ENCODE peak calls at places on chromosomes 6 and 20, in five cellular contexts. One of them, this sample, is unnamed. For H3K36me3, the result is how much of the 10 kb centered on the place peaks cover.

GRCh38 chr20:33644313-33645071 is 17.6 kb upstream of the C20orf144 start:
- DNase-seq in endodermal cell: peak
- DNase-seq in uterus: no peak
- DNase-seq in left ventricle myocardium inferior: no peak
- DNase-seq in lower lobe of right lung: no peak
- DNase-seq in this sample: no peak

GRCh38 chr6:64683682-64684081 is 1023.3 kb downstream of the EYS start:
- DNase-seq in endodermal cell: peak
- DNase-seq in uterus: no peak
- DNase-seq in left ventricle myocardium inferior: no peak
- DNase-seq in lower lobe of right lung: no peak
- DNase-seq in this sample: peak

GRCh38 chr6:151402228-151402627 is 10.9 kb upstream of the ZBTB2 start:
- DNase-seq in endodermal cell: no peak
- DNase-seq in uterus: no peak
- DNase-seq in left ventricle myocardium inferior: no peak
- DNase-seq in lower lobe of right lung: no peak
- DNase-seq in this sample: no peak

GRCh38 chr20:35263609-35264223 is 14.2 kb downstream of the MMP24OS start:
- DNase-seq in endodermal cell: no peak
- DNase-seq in uterus: no peak
- DNase-seq in left ventricle myocardium inferior: peak
- DNase-seq in lower lobe of right lung: peak
- DNase-seq in this sample: no peak

GRCh38 chr6:49546371-49546770 is 4.1 kb upstream of the C6orf141 start:
- DNase-seq in endodermal cell: no peak
- DNase-seq in uterus: no peak
- DNase-seq in left ventricle myocardium inferior: no peak
- DNase-seq in lower lobe of right lung: no peak
- DNase-seq in this sample: no peak

GRCh38 chr6:1724124-1724523 is 114.4 kb downstream of the FOXC1 start:
- DNase-seq in endodermal cell: peak
- DNase-seq in uterus: no peak
- DNase-seq in left ventricle myocardium inferior: no peak
- DNase-seq in lower lobe of right lung: no peak
- DNase-seq in this sample: no peak

GRCh38 chr20:20079102-20079784 is 26.9 kb downstream of the CFAP61 start:
- DNase-seq in endodermal cell: no peak
- DNase-seq in uterus: no peak
- DNase-seq in left ventricle myocardium inferior: no peak
- DNase-seq in lower lobe of right lung: no peak
- DNase-seq in this sample: no peak

GRCh38 chr6:100078509-100078908 is 84.5 kb upstream of the MCHR2 start:
- DNase-seq in endodermal cell: peak
- DNase-seq in uterus: no peak
- DNase-seq in left ventricle myocardium inferior: no peak
- DNase-seq in lower lobe of right lung: no peak
- DNase-seq in this sample: peak

GRCh38 chr6:105317607-105318533 is 85.0 kb downstream of the PREP start:
- DNase-seq in endodermal cell: peak
- DNase-seq in uterus: no peak
- DNase-seq in left ventricle myocardium inferior: no peak
- DNase-seq in lower lobe of right lung: no peak
- DNase-seq in this sample: no peak

GRCh38 chr6:105881608-105882007 is 204.5 kb upstream of the PRDM1 start:
- DNase-seq in endodermal cell: no peak
- DNase-seq in uterus: no peak
- DNase-seq in left ventricle myocardium inferior: no peak
- DNase-seq in lower lobe of right lung: no peak
- DNase-seq in this sample: no peak

GRCh38 chr20:3172126-3172932 is 1.0 kb downstream of the LZTS3 start:
- DNase-seq in endodermal cell: peak
- DNase-seq in uterus: no peak
- DNase-seq in left ventricle myocardium inferior: no peak
- DNase-seq in lower lobe of right lung: no peak
- DNase-seq in this sample: no peak

GRCh38 chr6:31216208-31216898 is 45.9 kb upstream of the POU5F1 start:
- DNase-seq in endodermal cell: no peak
- DNase-seq in uterus: no peak
- DNase-seq in left ventricle myocardium inferior: no peak
- DNase-seq in lower lobe of right lung: no peak
- DNase-seq in this sample: no peak

GRCh38 chr6:145483191-145483996 is 251.9 kb downstream of the EPM2A start:
- DNase-seq in endodermal cell: no peak
- DNase-seq in uterus: no peak
- DNase-seq in left ventricle myocardium inferior: no peak
- DNase-seq in lower lobe of right lung: no peak
- DNase-seq in this sample: no peak

GRCh38 chr6:44985006-44985405 is 343.1 kb upstream of the RUNX2 start:
- DNase-seq in endodermal cell: no peak
- DNase-seq in uterus: no peak
- DNase-seq in left ventricle myocardium inferior: no peak
- DNase-seq in lower lobe of right lung: no peak
- DNase-seq in this sample: no peak

GRCh38 chr6:140480852-140481251 is 1106.4 kb upstream of the CITED2 start:
- DNase-seq in endodermal cell: no peak
- DNase-seq in uterus: no peak
- DNase-seq in left ventricle myocardium inferior: peak
- DNase-seq in lower lobe of right lung: no peak
- DNase-seq in this sample: no peak

GRCh38 chr20:32356935-32357868 is 929 bp upstream of the ASXL1 start:
- DNase-seq in endodermal cell: no peak
- DNase-seq in uterus: peak
- DNase-seq in left ventricle myocardium inferior: no peak
- DNase-seq in lower lobe of right lung: no peak
- DNase-seq in this sample: peak

GRCh38 chr6:115643762-115644161 is 416.9 kb downstream of the FRK start:
- DNase-seq in endodermal cell: no peak
- DNase-seq in uterus: no peak
- DNase-seq in left ventricle myocardium inferior: no peak
- DNase-seq in lower lobe of right lung: no peak
- DNase-seq in this sample: peak

GRCh38 chr6:106315765-106316375 is 9.7 kb downstream of the ATG5 start:
- DNase-seq in endodermal cell: no peak
- DNase-seq in uterus: no peak
- DNase-seq in left ventricle myocardium inferior: no peak
- DNase-seq in lower lobe of right lung: no peak
- DNase-seq in this sample: no peak

GRCh38 chr6:5623769-5624168 is 362.5 kb downstream of the FARS2 start:
- DNase-seq in endodermal cell: no peak
- DNase-seq in uterus: no peak
- DNase-seq in left ventricle myocardium inferior: no peak
- DNase-seq in lower lobe of right lung: no peak
- DNase-seq in this sample: no peak

GRCh38 chr20:50224553-50225255 is 34.1 kb downstream of the CEBPB start:
- DNase-seq in endodermal cell: peak
- DNase-seq in uterus: peak
- DNase-seq in left ventricle myocardium inferior: peak
- DNase-seq in lower lobe of right lung: peak
- DNase-seq in this sample: peak

GRCh38 chr20:18514127-18514526 is 6.4 kb downstream of the SEC23B start:
- DNase-seq in endodermal cell: no peak
- DNase-seq in uterus: no peak
- DNase-seq in left ventricle myocardium inferior: no peak
- DNase-seq in lower lobe of right lung: no peak
- DNase-seq in this sample: no peak

GRCh38 chr6:11634948-11635347 is 97.4 kb downstream of the TMEM170B start:
- DNase-seq in endodermal cell: no peak
- DNase-seq in uterus: no peak
- DNase-seq in left ventricle myocardium inferior: no peak
- DNase-seq in lower lobe of right lung: no peak
- DNase-seq in this sample: no peak

GRCh38 chr6:2404211-2404929 is 159.0 kb upstream of the GMDS start:
- DNase-seq in endodermal cell: peak
- DNase-seq in uterus: no peak
- DNase-seq in left ventricle myocardium inferior: no peak
- DNase-seq in lower lobe of right lung: no peak
- DNase-seq in this sample: no peak

GRCh38 chr6:148525453-148525852 is 182.8 kb downstream of the SASH1 start:
- DNase-seq in endodermal cell: no peak
- DNase-seq in uterus: no peak
- DNase-seq in left ventricle myocardium inferior: no peak
- DNase-seq in lower lobe of right lung: no peak
- DNase-seq in this sample: no peak

GRCh38 chr6:71419954-71420692 is 131.5 kb downstream of the OGFRL1 start:
- DNase-seq in endodermal cell: no peak
- DNase-seq in uterus: peak
- DNase-seq in left ventricle myocardium inferior: peak
- DNase-seq in lower lobe of right lung: peak
- DNase-seq in this sample: peak

GRCh38 chr20:56003111-56003800 is 2.1 kb downstream of the CBLN4 start:
- DNase-seq in endodermal cell: peak
- DNase-seq in uterus: no peak
- DNase-seq in left ventricle myocardium inferior: no peak
- DNase-seq in lower lobe of right lung: no peak
- DNase-seq in this sample: no peak

GRCh38 chr6:41732601-41733348 is 2.6 kb downstream of the TFEB start:
- DNase-seq in endodermal cell: peak
- DNase-seq in uterus: no peak
- DNase-seq in left ventricle myocardium inferior: no peak
- DNase-seq in lower lobe of right lung: peak
- DNase-seq in this sample: no peak

DNA sequence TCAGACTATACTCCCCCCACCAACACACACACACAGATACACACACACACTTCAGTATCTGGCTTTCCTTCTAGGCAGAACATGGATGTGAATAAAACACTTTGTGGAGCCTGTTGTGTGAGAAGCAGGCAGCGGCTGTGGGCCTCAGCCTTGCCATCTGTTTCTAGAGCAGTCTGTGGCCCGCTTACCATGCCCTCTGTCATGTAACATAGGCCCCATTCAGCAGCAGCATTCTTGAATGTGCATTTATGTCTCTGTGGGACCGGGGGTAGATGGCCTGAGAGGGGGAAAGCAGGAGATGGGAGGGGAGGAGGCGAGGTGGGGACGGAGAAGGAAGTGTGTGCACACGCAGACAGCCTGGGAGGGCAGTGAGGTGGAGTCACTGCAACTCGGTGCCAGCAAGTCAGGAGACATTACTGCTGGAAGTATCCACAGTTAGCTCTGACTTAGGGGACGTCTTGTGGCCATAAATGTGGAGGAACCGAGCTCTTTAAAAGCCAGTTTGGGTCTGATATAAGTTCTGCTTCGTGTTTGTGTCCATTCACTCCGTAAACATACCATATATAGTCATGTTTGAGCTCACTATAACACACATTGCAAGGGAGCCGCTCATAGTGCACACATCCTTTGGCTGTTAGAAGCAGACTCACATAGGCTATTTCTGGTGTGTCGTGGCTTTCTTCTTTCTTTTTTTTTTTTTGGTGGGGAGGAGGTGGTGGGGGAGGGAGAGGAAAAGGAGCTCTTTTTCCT is 38.5 kb downstream of the RREB1 start:
- DNase-seq in endodermal cell: peak
- DNase-seq in uterus: peak
- DNase-seq in left ventricle myocardium inferior: peak
- DNase-seq in lower lobe of right lung: peak
- DNase-seq in this sample: peak
- H3K4me3 ChIP-seq in endodermal cell: no peak
- H3K4me3 ChIP-seq in uterus: no peak
- H3K4me3 ChIP-seq in left ventricle myocardium inferior: peak
- H3K4me3 ChIP-seq in lower lobe of right lung: no peak
- H3K4me3 ChIP-seq in this sample: no peak

GRCh38 chr20:6767536-6768227 is at the start of gene BMP2:
- DNase-seq in endodermal cell: peak
- DNase-seq in uterus: no peak
- DNase-seq in left ventricle myocardium inferior: peak
- DNase-seq in lower lobe of right lung: peak
- DNase-seq in this sample: peak
- TF ChIP-seq CTCF in endodermal cell: no peak
- TF ChIP-seq CTCF in uterus: peak
- TF ChIP-seq CTCF in left ventricle myocardium inferior: peak
- TF ChIP-seq CTCF in lower lobe of right lung: no peak
- TF ChIP-seq CTCF in this sample: no peak

DNA sequence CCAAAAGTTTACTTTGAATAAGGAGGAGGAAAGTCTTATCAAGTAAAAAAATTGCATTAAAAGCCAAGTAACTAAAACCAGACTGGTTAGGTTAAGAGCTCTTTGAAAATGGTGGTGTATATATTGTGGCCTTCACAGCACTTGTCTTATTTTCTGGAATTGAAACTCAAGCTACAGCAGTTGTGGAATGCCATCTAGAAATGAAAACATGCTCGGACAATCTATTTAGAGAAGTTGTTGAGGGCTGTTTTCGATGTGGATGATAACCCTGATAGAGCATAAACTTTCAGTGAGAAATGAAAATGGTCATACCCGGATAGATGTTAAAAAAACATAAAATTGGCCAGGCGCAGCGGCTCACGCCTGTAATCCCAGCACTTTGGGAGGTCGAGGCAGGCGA is 47.0 kb downstream of the ARID1B start:
- DNase-seq in endodermal cell: no peak
- DNase-seq in uterus: no peak
- DNase-seq in left ventricle myocardium inferior: no peak
- DNase-seq in lower lobe of right lung: no peak
- DNase-seq in this sample: no peak
- H3K36me3 ChIP-seq in endodermal cell: under half
- H3K36me3 ChIP-seq in uterus: under half
- H3K36me3 ChIP-seq in left ventricle myocardium inferior: under half
- H3K36me3 ChIP-seq in lower lobe of right lung: under half
- H3K36me3 ChIP-seq in this sample: under half

GRCh38 chr6:74479420-74479819 is 726.4 kb downstream of the COL12A1 start:
- DNase-seq in endodermal cell: no peak
- DNase-seq in uterus: no peak
- DNase-seq in left ventricle myocardium inferior: no peak
- DNase-seq in lower lobe of right lung: no peak
- DNase-seq in this sample: no peak
- H3K4me3 ChIP-seq in endodermal cell: no peak
- H3K4me3 ChIP-seq in uterus: no peak
- H3K4me3 ChIP-seq in left ventricle myocardium inferior: no peak
- H3K4me3 ChIP-seq in lower lobe of right lung: no peak
- H3K4me3 ChIP-seq in this sample: no peak

GRCh38 chr6:126123226-126123625 is 136.9 kb downstream of the TRMT11 start:
- DNase-seq in endodermal cell: no peak
- DNase-seq in uterus: no peak
- DNase-seq in left ventricle myocardium inferior: no peak
- DNase-seq in lower lobe of right lung: no peak
- DNase-seq in this sample: peak

GRCh38 chr6:126127662-126128061 is 141.3 kb downstream of the TRMT11 start:
- DNase-seq in endodermal cell: no peak
- DNase-seq in uterus: no peak
- DNase-seq in left ventricle myocardium inferior: no peak
- DNase-seq in lower lobe of right lung: no peak
- DNase-seq in this sample: no peak
- TF ChIP-seq CTCF in endodermal cell: peak
- TF ChIP-seq CTCF in uterus: no peak
- TF ChIP-seq CTCF in left ventricle myocardium inferior: no peak
- TF ChIP-seq CTCF in lower lobe of right lung: no peak
- TF ChIP-seq CTCF in this sample: no peak

GRCh38 chr6:107879912-107880311 is 55.8 kb upstream of the SCML4 start:
- DNase-seq in endodermal cell: no peak
- DNase-seq in uterus: no peak
- DNase-seq in left ventricle myocardium inferior: no peak
- DNase-seq in lower lobe of right lung: no peak
- DNase-seq in this sample: no peak
- H3K36me3 ChIP-seq in endodermal cell: half or more
- H3K36me3 ChIP-seq in uterus: under half
- H3K36me3 ChIP-seq in left ventricle myocardium inferior: half or more
- H3K36me3 ChIP-seq in lower lobe of right lung: half or more
- H3K36me3 ChIP-seq in this sample: under half

This sample was measured in cardiac muscle cell.